ENCODE peak calls at places on chromosomes 6 and 20, in six cellular contexts. O is naive thymus-derived CD4-positive, alpha-beta T cell; E is lower lobe of right lung; U is mesendoderm; I is cardiac muscle cell; C is upper lobe of right lung. V is an unnamed sample. For H3K4me1, the result is how much of the 10 kb centered on the place peaks cover.

GRCh38 chr6:134706806-134707205 is 243.1 kb downstream of the ALDH8A1 start:
- DNase-seq in O (no peak), E (no peak), U (peak), I (peak), C (no peak), V (no peak)

GRCh38 chr20:46062151-46062550 is 27.6 kb downstream of the NCOA5 start:
- DNase-seq in O (no peak), E (no peak), U (no peak), I (no peak), C (no peak), V (no peak)

GRCh38 chr20:36523341-36523740 is 18.0 kb upstream of the MYL9 start:
- DNase-seq in O (no peak), E (no peak), U (no peak), I (no peak), C (no peak), V (no peak)

GRCh38 chr20:40307937-40308478 is 381.0 kb downstream of the MAFB start:
- DNase-seq in O (no peak), E (no peak), U (no peak), I (no peak), C (no peak), V (no peak)

GRCh38 chr6:129670634-129671033 is 39.3 kb downstream of the ARHGAP18 start:
- DNase-seq in O (no peak), E (no peak), U (no peak), I (no peak), C (no peak), V (no peak)

GRCh38 chr20:36371391-36371790 is 65.3 kb downstream of the DLGAP4 start:
- DNase-seq in O (no peak), E (no peak), U (no peak), I (no peak), C (no peak), V (no peak)

GRCh38 chr6:131946992-131947955 is 3.9 kb downstream of the CCN2 start:
- DNase-seq in O (no peak), E (no peak), U (peak), I (peak), C (no peak), V (no peak)

GRCh38 chr20:4061989-4062388 is 46.6 kb upstream of the RNF24 start:
- DNase-seq in O (no peak), E (no peak), U (no peak), I (peak), C (no peak), V (no peak)

GRCh38 chr20:8223096-8223870 is 91.2 kb downstream of the PLCB1 start:
- DNase-seq in O (no peak), E (no peak), U (no peak), I (peak), C (no peak), V (no peak)

GRCh38 chr6:72709436-72709835 is 87.6 kb downstream of the KCNQ5 start:
- DNase-seq in O (no peak), E (no peak), U (no peak), I (no peak), C (no peak), V (no peak)

GRCh38 chr6:84282566-84282965 is 55.1 kb upstream of the CEP162 start:
- DNase-seq in O (no peak), E (peak), U (peak), I (peak), C (peak), V (no peak)

GRCh38 chr20:3102575-3103368 is 18.2 kb upstream of the AVP start:
- DNase-seq in O (no peak), E (no peak), U (no peak), I (no peak), C (no peak), V (no peak)

GRCh38 chr6:144104898-144105487 is 9.6 kb upstream of the SF3B5 start:
- DNase-seq in O (peak), E (no peak), U (peak), I (peak), C (no peak), V (no peak)

GRCh38 chr6:83308833-83309232 is 115.7 kb downstream of the RWDD2A start:
- DNase-seq in O (no peak), E (no peak), U (no peak), I (no peak), C (no peak), V (no peak)

GRCh38 chr6:74899416-74899815 is 306.4 kb downstream of the COL12A1 start:
- DNase-seq in O (no peak), E (no peak), U (peak), I (peak), C (no peak), V (no peak)

GRCh38 chr6:16730720-16731502 is 30.3 kb downstream of the ATXN1 start:
- DNase-seq in O (no peak), E (no peak), U (no peak), I (no peak), C (no peak), V (no peak)
- H3K4me1 ChIP-seq in O (under half), E (half or more), U (under half), I (under half), C (under half), V (under half)

GRCh38 chr6:31663961-31664789 is 622 bp downstream of the GPANK1 start:
- DNase-seq in O (no peak), E (no peak), U (peak), I (peak), C (no peak), V (no peak)
- H3K4me1 ChIP-seq in O (under half), E (half or more), U (under half), I (under half), C (under half), V (half or more)

DNA sequence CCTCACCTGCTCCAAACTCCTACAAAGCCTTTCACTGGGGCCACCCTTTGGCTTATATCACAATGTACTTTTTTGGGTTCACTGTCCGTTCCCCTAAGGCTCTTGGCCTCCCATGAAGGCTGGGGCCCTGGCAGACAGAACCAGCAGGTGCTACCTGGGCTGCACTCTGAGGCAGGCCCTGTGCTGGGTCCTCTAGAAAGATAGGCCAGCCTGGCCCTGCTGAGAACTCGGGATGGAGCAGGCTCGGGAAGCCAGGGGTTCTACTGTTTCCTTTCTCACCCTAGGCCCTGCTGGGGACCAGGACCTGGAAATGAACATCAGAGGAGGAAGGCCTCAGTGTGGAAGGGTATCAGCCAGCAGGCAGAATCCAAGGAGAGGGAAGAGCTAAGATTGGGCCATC is 79.5 kb downstream of the MRPL14 start:
- DNase-seq in O (no peak), E (peak), U (no peak), I (no peak), C (no peak), V (no peak)
- H3K4me1 ChIP-seq in O (under half), E (under half), U (under half), I (under half), C (under half), V (under half)

GRCh38 chr6:7144810-7145209 is 37.0 kb downstream of the RREB1 start:
- DNase-seq in O (no peak), E (no peak), U (no peak), I (peak), C (no peak), V (no peak)

GRCh38 chr6:7140631-7141366 is 33.0 kb downstream of the RREB1 start:
- DNase-seq in O (peak), E (peak), U (peak), I (peak), C (peak), V (peak)

GRCh38 chr6:7142228-7142801 is 34.6 kb downstream of the RREB1 start:
- DNase-seq in O (no peak), E (no peak), U (no peak), I (no peak), C (no peak), V (no peak)

GRCh38 chr6:7145269-7146078 is 37.7 kb downstream of the RREB1 start:
- DNase-seq in O (no peak), E (no peak), U (peak), I (no peak), C (no peak), V (no peak)

DNA sequence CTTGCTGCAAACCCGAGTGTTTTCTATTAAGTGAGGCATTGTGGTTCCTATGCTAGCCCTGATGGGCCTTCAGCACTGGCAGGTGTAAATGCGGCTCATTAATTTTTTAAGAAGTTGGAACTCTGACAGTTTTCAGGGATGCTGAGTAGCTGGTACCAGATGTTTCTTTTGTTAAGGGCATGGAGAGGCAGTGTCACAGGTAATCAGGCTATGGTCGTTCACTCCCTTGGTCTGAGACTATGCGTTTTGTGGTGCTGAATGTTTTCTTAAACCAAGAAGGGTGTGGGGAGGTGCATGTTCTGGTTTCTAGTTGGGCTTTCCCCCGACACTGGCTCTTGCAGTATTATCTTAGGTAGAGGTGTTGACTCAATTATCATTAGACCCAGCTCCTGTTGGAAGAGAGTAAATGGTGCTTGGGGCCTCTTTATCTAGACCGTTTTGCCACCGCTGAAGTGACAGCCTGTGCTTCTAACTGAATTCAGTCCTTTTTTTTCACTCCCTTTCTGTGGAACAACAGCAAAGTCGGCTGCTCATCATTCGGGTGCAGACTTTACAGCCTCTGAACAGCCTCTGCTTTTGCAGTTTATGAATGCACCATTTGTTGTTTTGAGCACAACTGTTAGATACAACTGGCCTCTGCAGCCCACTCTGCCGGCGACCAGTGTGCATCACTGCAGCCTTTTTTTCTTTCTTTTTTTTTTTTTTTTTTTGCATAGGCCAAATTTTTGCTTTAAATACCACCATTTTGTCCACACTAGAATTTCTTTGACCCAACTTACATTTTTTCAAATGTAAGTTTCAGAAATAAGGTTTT is 35.6 kb downstream of the RREB1 start:
- DNase-seq in O (no peak), E (no peak), U (peak), I (peak), C (no peak), V (no peak)
- H3K4me1 ChIP-seq in O (under half), E (half or more), U (under half), I (half or more), C (half or more), V (under half)

GRCh38 chr6:33912177-33912576 is 108.4 kb upstream of the MLN start:
- DNase-seq in O (no peak), E (no peak), U (no peak), I (no peak), C (no peak), V (no peak)
- H3K4me1 ChIP-seq in O (under half), E (under half), U (under half), I (under half), C (under half), V (under half)

GRCh38 chr6:55395836-55396235 is 68.6 kb downstream of the GFRAL start:
- DNase-seq in O (no peak), E (no peak), U (no peak), I (no peak), C (no peak), V (no peak)

GRCh38 chr6:55399331-55399730 is 72.1 kb downstream of the GFRAL start:
- DNase-seq in O (no peak), E (no peak), U (no peak), I (peak), C (no peak), V (no peak)

DNA sequence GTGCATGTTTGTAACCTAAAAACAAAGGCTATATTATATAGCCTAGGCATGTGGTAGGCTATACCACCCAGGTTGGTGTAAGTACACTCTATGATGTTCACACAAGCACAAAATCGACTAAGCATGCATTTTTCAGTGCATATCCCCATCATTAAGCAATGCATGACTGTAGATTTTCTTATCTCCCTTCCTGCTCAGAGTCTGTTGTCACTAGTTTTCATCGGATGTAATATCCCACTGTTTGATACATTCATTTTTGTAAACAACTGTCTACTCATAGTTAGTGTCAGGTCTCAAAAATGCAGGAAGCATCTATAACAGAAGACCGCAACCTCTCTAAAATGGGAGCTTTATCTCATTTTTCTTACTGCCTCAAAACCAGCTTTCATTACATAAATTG is 70.7 kb downstream of the GFRAL start:
- DNase-seq in O (no peak), E (no peak), U (no peak), I (peak), C (no peak), V (no peak)
- H3K4me1 ChIP-seq in O (under half), E (under half), U (under half), I (under half), C (under half), V (under half)

V was measured in effector memory CD4-positive, alpha-beta T cell.